ENCODE peak calls at places on chromosomes 4 and X, in five cellular contexts. I is HFF-Myc, A is dorsolateral prefrontal cortex, T is IMR-90, G is activated B cell treated with CpG ODN at 0.5 μM for 24 hours. P is an unnamed sample.

GRCh38 chrX:71870337-71871098 is 40.1 kb upstream of the NHSL2 start:
- DNase-seq in I (peak), A (no peak), T (no peak), G (no peak), P (no peak)

GRCh38 chrX:13652256-13653021 is 502 bp upstream of the TCEANC start:
- DNase-seq in I (peak), A (no peak), T (peak), G (no peak), P (no peak)

GRCh38 chr4:2284934-2285664 is 23.2 kb upstream of the MXD4 start:
- DNase-seq in I (no peak), A (no peak), T (peak), G (no peak), P (no peak)

GRCh38 chrX:20530319-20530979 is 263.7 kb upstream of the RPS6KA3 start:
- DNase-seq in I (no peak), A (peak), T (peak), G (no peak), P (peak)

GRCh38 chr4:86319390-86319789 is 40.5 kb downstream of the MAPK10 start:
- DNase-seq in I (no peak), A (no peak), T (no peak), G (no peak), P (no peak)

GRCh38 chr4:1309261-1310010 is 19.7 kb downstream of the MAEA start:
- DNase-seq in I (peak), A (peak), T (peak), G (peak), P (peak)

GRCh38 chrX:8579602-8580001 is 115.0 kb downstream of the VCX3B start:
- DNase-seq in I (no peak), A (no peak), T (no peak), G (no peak), P (no peak)

GRCh38 chr4:80138556-80139538 is 58.5 kb upstream of the PRDM8 start:
- DNase-seq in I (peak), A (no peak), T (peak), G (no peak), P (no peak)

GRCh38 chr4:98939892-98940298 is 11.0 kb upstream of the EIF4E start:
- DNase-seq in I (no peak), A (no peak), T (peak), G (no peak), P (no peak)

GRCh38 chrX:30065226-30065625 is 150.1 kb upstream of the MAGEB2 start:
- DNase-seq in I (no peak), A (no peak), T (peak), G (no peak), P (no peak)

GRCh38 chrX:30060718-30061117 is 154.6 kb upstream of the MAGEB2 start:
- DNase-seq in I (no peak), A (no peak), T (peak), G (no peak), P (no peak)
- TF ChIP-seq CTCF in I (peak), A (peak), T (peak), G (no peak), P (no peak)

DNA sequence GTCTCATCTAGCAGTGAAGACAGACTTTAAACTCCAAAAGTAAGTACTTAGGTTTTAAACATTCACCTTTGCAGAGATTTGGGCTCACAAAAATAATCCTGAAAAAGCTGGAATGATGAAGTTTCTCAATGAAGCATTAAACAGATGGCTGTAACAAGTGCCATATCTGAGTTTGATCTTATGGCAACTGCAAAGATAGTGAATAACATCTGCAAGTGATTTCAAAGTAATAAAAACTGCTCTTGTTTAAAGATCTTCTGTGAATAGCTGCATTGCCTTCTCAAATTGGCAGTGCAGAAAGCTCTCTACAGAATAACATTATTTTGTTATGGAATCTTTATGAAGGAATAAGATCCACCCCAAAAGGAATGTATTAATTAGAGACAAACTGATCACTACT is 271.1 kb upstream of the SMIM31 start:
- DNase-seq in I (no peak), A (no peak), T (no peak), G (no peak), P (no peak)
- TF ChIP-seq CTCF in I (no peak), A (no peak), T (no peak), G (no peak), P (no peak)

DNA sequence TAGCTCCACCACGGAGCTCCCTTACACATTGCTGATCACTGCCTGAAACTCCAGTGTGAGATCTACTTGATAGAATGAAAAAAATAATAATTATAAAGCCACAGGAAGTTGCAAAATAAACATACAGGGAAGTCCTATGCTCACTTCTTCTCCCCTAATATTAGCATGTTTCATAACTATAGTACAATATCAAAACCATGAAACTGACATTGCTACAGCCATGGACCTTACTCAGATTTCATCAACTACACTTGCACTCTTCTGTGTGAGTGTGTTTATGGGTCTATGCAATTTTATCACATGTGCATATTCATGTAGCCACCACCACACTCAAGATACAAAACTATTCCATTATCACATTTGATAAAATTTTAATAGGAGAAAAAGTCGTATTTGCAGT is 57.3 kb downstream of the SPINK2 start:
- DNase-seq in I (no peak), A (no peak), T (no peak), G (no peak), P (no peak)
- TF ChIP-seq CTCF in I (no peak), A (no peak), T (no peak), G (no peak), P (no peak)

GRCh38 chrX:115940888-115941332 is 229.6 kb upstream of the AGTR2 start:
- DNase-seq in I (no peak), A (peak), T (peak), G (no peak), P (no peak)
- TF ChIP-seq CTCF in I (no peak), A (peak), T (peak), G (no peak), P (no peak)

DNA sequence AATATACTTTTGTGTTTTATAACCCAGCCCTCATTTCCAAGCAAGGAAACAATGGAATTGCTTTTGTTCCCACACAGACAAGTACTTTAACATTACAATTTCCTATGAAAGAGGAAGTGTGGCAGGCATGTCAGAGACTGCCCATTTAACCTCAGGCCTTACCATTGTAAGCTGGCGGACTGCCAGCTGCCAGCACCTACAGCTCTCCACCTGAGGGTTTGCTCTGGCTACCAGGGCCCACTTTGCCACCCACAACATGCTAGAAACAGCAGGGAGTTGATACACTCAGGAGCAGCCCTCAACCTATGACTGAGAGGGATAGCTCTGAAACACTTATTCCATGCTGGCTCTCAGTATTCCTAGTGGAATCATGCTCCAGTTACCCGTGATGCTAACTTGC is 152.3 kb upstream of the PRDX4 start:
- DNase-seq in I (no peak), A (no peak), T (no peak), G (no peak), P (no peak)
- TF ChIP-seq CTCF in I (no peak), A (no peak), T (no peak), G (no peak), P (no peak)

GRCh38 chrX:139172731-139173130 is 357.8 kb upstream of the F9 start:
- DNase-seq in I (no peak), A (no peak), T (no peak), G (no peak), P (no peak)
- TF ChIP-seq CTCF in I (no peak), A (no peak), T (no peak), G (no peak), P (no peak)